ENCODE peak calls at places on chromosomes 6 and 20, in five cellular contexts. One of them, this sample, is unnamed.

GRCh38 chr6:38509713-38510112 is 130.0 kb downstream of the BTBD9 start:
- DNase-seq in CD4-positive, CD25-positive, alpha-beta regulatory T cell: no peak
- DNase-seq in iris pigment epithelial cell: peak
- DNase-seq in GM12892: no peak
- DNase-seq in CD4-positive, alpha-beta T cell: no peak
- DNase-seq in this sample: no peak

GRCh38 chr20:4633780-4634179 is 87.9 kb upstream of the PRND start:
- DNase-seq in iris pigment epithelial cell: peak
- DNase-seq in GM12892: no peak
- DNase-seq in CD4-positive, CD25-positive, alpha-beta regulatory T cell: no peak
- DNase-seq in CD4-positive, alpha-beta T cell: no peak
- DNase-seq in this sample: no peak

GRCh38 chr6:114055319-114055718 is 84.4 kb upstream of the HDAC2 start:
- DNase-seq in iris pigment epithelial cell: no peak
- DNase-seq in GM12892: no peak
- DNase-seq in CD4-positive, CD25-positive, alpha-beta regulatory T cell: no peak
- DNase-seq in CD4-positive, alpha-beta T cell: no peak
- DNase-seq in this sample: no peak

GRCh38 chr20:51327251-51327841 is 215.2 kb downstream of the NFATC2 start:
- DNase-seq in CD4-positive, alpha-beta T cell: no peak
- DNase-seq in CD4-positive, CD25-positive, alpha-beta regulatory T cell: no peak
- DNase-seq in GM12892: no peak
- DNase-seq in iris pigment epithelial cell: peak
- DNase-seq in this sample: no peak

GRCh38 chr20:61725966-61726365 is 339.7 kb downstream of the TAF4 start:
- DNase-seq in CD4-positive, CD25-positive, alpha-beta regulatory T cell: no peak
- DNase-seq in GM12892: no peak
- DNase-seq in CD4-positive, alpha-beta T cell: no peak
- DNase-seq in iris pigment epithelial cell: no peak
- DNase-seq in this sample: no peak

GRCh38 chr6:83417880-83418663 is 12.8 kb downstream of the ME1 start:
- DNase-seq in GM12892: no peak
- DNase-seq in CD4-positive, alpha-beta T cell: no peak
- DNase-seq in iris pigment epithelial cell: peak
- DNase-seq in CD4-positive, CD25-positive, alpha-beta regulatory T cell: no peak
- DNase-seq in this sample: no peak

GRCh38 chr20:50297498-50298348 is 107.1 kb downstream of the CEBPB start:
- DNase-seq in CD4-positive, CD25-positive, alpha-beta regulatory T cell: peak
- DNase-seq in iris pigment epithelial cell: no peak
- DNase-seq in CD4-positive, alpha-beta T cell: no peak
- DNase-seq in GM12892: no peak
- DNase-seq in this sample: no peak

GRCh38 chr6:80771941-80772340 is 665.5 kb downstream of the BCKDHB start:
- DNase-seq in iris pigment epithelial cell: peak
- DNase-seq in GM12892: no peak
- DNase-seq in CD4-positive, alpha-beta T cell: no peak
- DNase-seq in CD4-positive, CD25-positive, alpha-beta regulatory T cell: no peak
- DNase-seq in this sample: no peak

GRCh38 chr6:34602318-34603111 is 46.4 kb upstream of the SPDEF start:
- DNase-seq in iris pigment epithelial cell: peak
- DNase-seq in CD4-positive, CD25-positive, alpha-beta regulatory T cell: no peak
- DNase-seq in GM12892: no peak
- DNase-seq in CD4-positive, alpha-beta T cell: no peak
- DNase-seq in this sample: peak

GRCh38 chr20:57899554-57899953 is 189.7 kb upstream of the PMEPA1 start:
- DNase-seq in CD4-positive, CD25-positive, alpha-beta regulatory T cell: no peak
- DNase-seq in GM12892: no peak
- DNase-seq in CD4-positive, alpha-beta T cell: no peak
- DNase-seq in iris pigment epithelial cell: no peak
- DNase-seq in this sample: no peak

This sample was measured in mucosa of descending colon.